ENCODE peak calls at places on chromosomes 6 and 20, in five cellular contexts. R is IMR-90; E is skeletal muscle cell; O is GM10248; G is effector memory CD4-positive, alpha-beta T cell. L is an unnamed sample.

GRCh38 chr6:13916230-13916944 is 8.4 kb upstream of the RNF182 start:
- DNase-seq in R (peak), E (no peak), O (no peak), G (no peak), L (no peak)

GRCh38 chr20:5822569-5822968 is 72.4 kb downstream of the SHLD1 start:
- DNase-seq in R (no peak), E (no peak), O (peak), G (no peak), L (no peak)

GRCh38 chr6:155319902-155320301 is 5.6 kb upstream of the TFB1M start:
- DNase-seq in R (no peak), E (no peak), O (no peak), G (no peak), L (no peak)

GRCh38 chr20:46088409-46089075 is 1.2 kb downstream of the NCOA5 start:
- DNase-seq in R (peak), E (no peak), O (no peak), G (no peak), L (no peak)

GRCh38 chr6:1612386-1612893 is 2.7 kb downstream of the FOXC1 start:
- DNase-seq in R (no peak), E (no peak), O (no peak), G (no peak), L (no peak)

GRCh38 chr6:112298021-112298745 is 43.8 kb upstream of the LAMA4 start:
- DNase-seq in R (peak), E (peak), O (no peak), G (no peak), L (no peak)

GRCh38 chr6:111087106-111087835 is at the start of gene SLC16A10:
- DNase-seq in R (no peak), E (no peak), O (peak), G (peak), L (peak)

GRCh38 chr6:90548001-90548400 is 38.9 kb downstream of the MAP3K7 start:
- DNase-seq in R (peak), E (no peak), O (no peak), G (no peak), L (no peak)

GRCh38 chr6:93163146-93163545 is 256.2 kb downstream of the EPHA7 start:
- DNase-seq in R (no peak), E (peak), O (no peak), G (no peak), L (no peak)

GRCh38 chr20:35947489-35947888 is 6.8 kb downstream of the SCAND1 start:
- DNase-seq in R (peak), E (no peak), O (no peak), G (no peak), L (no peak)

GRCh38 chr6:41228616-41229015 is 467 bp downstream of the TREML4 start:
- DNase-seq in R (no peak), E (no peak), O (no peak), G (no peak), L (no peak)

GRCh38 chr6:8743146-8743745 is 307.9 kb upstream of the SLC35B3 start:
- DNase-seq in R (no peak), E (no peak), O (peak), G (no peak), L (no peak)

GRCh38 chr20:56636701-56637100 is 7.6 kb downstream of the TFAP2C start:
- DNase-seq in R (no peak), E (no peak), O (no peak), G (no peak), L (no peak)

GRCh38 chr6:3442444-3443220 is 14.2 kb downstream of the SLC22A23 start:
- DNase-seq in R (peak), E (no peak), O (no peak), G (no peak), L (no peak)

GRCh38 chr6:147216915-147217314 is 12.7 kb downstream of the STXBP5 start:
- DNase-seq in R (no peak), E (no peak), O (no peak), G (no peak), L (no peak)

GRCh38 chr6:5308066-5308465 is 46.8 kb downstream of the FARS2 start:
- DNase-seq in R (peak), E (no peak), O (no peak), G (no peak), L (no peak)

GRCh38 chr20:20003088-20003954 is 13.8 kb upstream of the NAA20 start:
- DNase-seq in R (peak), E (peak), O (peak), G (no peak), L (no peak)

GRCh38 chr6:30006170-30007131 is 54.6 kb upstream of the POLR1H start:
- DNase-seq in R (peak), E (no peak), O (peak), G (no peak), L (peak)

GRCh38 chr6:24089741-24090140 is 36.3 kb upstream of the NRSN1 start:
- DNase-seq in R (no peak), E (no peak), O (no peak), G (no peak), L (no peak)

L was measured in lower lobe of right lung.